ENCODE peak calls at places on chromosomes 2 and 18, in four cellular contexts. One of them, this sample, is unnamed. For H3K4me1 and H3K27me3, the result is how much of the 10 kb centered on the place peaks cover.

GRCh38 chr18:55322176-55322735 is 265.7 kb downstream of the TCF4 start:
- DNase-seq in transverse colon: peak
- DNase-seq in cardiac muscle cell: peak
- DNase-seq in astrocyte: peak
- DNase-seq in this sample: peak

GRCh38 chr18:59700535-59700967 is 3.3 kb upstream of the CCBE1 start:
- DNase-seq in transverse colon: peak
- DNase-seq in cardiac muscle cell: no peak
- DNase-seq in astrocyte: no peak
- DNase-seq in this sample: peak

GRCh38 chr18:5162111-5162510 is 34.9 kb downstream of the AKAIN1 start:
- DNase-seq in transverse colon: no peak
- DNase-seq in cardiac muscle cell: no peak
- DNase-seq in astrocyte: no peak
- DNase-seq in this sample: no peak

GRCh38 chr2:177393381-177393780 is 808 bp downstream of the AGPS start:
- DNase-seq in transverse colon: peak
- DNase-seq in cardiac muscle cell: no peak
- DNase-seq in astrocyte: no peak
- DNase-seq in this sample: no peak

GRCh38 chr2:241726459-241726858 is 8.0 kb upstream of the D2HGDH start:
- DNase-seq in transverse colon: no peak
- DNase-seq in cardiac muscle cell: no peak
- DNase-seq in astrocyte: no peak
- DNase-seq in this sample: no peak

GRCh38 chr18:45106331-45106774 is 425.7 kb downstream of the SETBP1 start:
- DNase-seq in transverse colon: peak
- DNase-seq in cardiac muscle cell: no peak
- DNase-seq in astrocyte: peak
- DNase-seq in this sample: no peak

GRCh38 chr2:150672311-150672710 is 184.8 kb upstream of the RND3 start:
- DNase-seq in transverse colon: no peak
- DNase-seq in cardiac muscle cell: no peak
- DNase-seq in astrocyte: peak
- DNase-seq in this sample: no peak

GRCh38 chr18:37844209-37844970 is 278.8 kb upstream of the CELF4 start:
- DNase-seq in transverse colon: no peak
- DNase-seq in cardiac muscle cell: no peak
- DNase-seq in astrocyte: no peak
- DNase-seq in this sample: no peak

GRCh38 chr2:235255716-235256115 is 238.1 kb upstream of the AGAP1 start:
- DNase-seq in transverse colon: no peak
- DNase-seq in cardiac muscle cell: no peak
- DNase-seq in astrocyte: no peak
- DNase-seq in this sample: no peak

GRCh38 chr2:129741165-129741564 is 238.3 kb upstream of the RAB6C start:
- DNase-seq in transverse colon: no peak
- DNase-seq in cardiac muscle cell: no peak
- DNase-seq in astrocyte: no peak
- DNase-seq in this sample: no peak

GRCh38 chr2:84946204-84947009 is 24.6 kb upstream of the KCMF1 start:
- DNase-seq in transverse colon: peak
- DNase-seq in cardiac muscle cell: no peak
- DNase-seq in astrocyte: peak
- DNase-seq in this sample: no peak

GRCh38 chr2:53778536-53779162 is 8.1 kb downstream of the ASB3 start:
- DNase-seq in transverse colon: no peak
- DNase-seq in cardiac muscle cell: no peak
- DNase-seq in astrocyte: no peak
- DNase-seq in this sample: no peak

GRCh38 chr18:41075212-41075611 is 879.8 kb upstream of the PIK3C3 start:
- DNase-seq in transverse colon: no peak
- DNase-seq in cardiac muscle cell: no peak
- DNase-seq in astrocyte: peak
- DNase-seq in this sample: no peak

GRCh38 chr2:239132786-239133185 is 268.0 kb downstream of the HDAC4 start:
- DNase-seq in transverse colon: no peak
- DNase-seq in cardiac muscle cell: no peak
- DNase-seq in astrocyte: no peak
- DNase-seq in this sample: no peak

GRCh38 chr2:231393149-231394131 is 2.1 kb upstream of the B3GNT7 start:
- DNase-seq in transverse colon: no peak
- DNase-seq in cardiac muscle cell: no peak
- DNase-seq in astrocyte: no peak
- DNase-seq in this sample: no peak

GRCh38 chr2:5868891-5869400 is 176.8 kb downstream of the SOX11 start:
- DNase-seq in transverse colon: no peak
- DNase-seq in cardiac muscle cell: no peak
- DNase-seq in astrocyte: no peak
- DNase-seq in this sample: no peak

GRCh38 chr2:10329880-10330699 is 27.4 kb downstream of the HPCAL1 start:
- DNase-seq in transverse colon: no peak
- DNase-seq in cardiac muscle cell: no peak
- DNase-seq in astrocyte: peak
- DNase-seq in this sample: no peak

DNA sequence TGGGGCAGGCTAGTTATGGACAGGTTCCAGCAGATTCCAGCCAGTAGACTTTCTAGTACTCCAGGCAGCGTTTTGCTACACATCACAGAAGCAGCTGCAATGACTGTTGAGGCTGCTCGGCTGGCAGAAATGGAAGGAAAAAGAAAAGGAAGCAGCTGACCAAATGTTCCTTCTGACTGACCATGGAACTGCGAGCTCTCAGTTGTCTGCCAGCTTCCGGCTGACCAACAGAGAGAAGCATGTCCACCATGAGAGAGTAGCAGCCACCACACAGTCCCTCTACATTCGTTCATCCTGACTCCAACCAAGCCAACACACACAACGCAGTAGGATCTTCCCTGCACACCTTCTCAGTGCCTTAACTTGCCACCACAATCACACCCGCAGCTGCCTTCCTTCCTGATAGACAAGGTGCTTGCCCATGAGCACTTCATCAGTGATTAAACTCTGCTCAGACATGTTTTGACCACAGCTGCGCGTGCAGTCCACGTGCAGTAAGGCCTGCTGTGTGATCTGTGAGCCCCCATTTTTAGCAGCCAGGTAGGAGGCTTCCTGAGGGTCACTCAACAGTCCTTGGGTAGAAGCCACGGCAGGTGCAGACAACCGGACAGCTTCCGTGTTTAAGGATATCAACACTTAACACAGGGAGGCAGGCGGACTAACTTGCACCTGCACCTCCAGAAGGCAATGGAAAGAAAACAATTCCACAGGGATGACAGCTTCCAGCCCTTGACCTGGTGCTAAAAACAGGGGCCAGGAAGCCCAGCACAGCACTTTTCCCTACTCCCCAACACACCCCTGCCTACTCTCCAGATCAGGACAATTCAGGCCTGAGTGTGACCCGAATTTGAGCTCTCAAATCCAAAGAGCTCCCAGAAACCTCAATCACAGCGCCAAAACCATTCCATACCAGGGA is 996 bp downstream of the TGFBRAP1 start:
- DNase-seq in transverse colon: peak
- DNase-seq in cardiac muscle cell: no peak
- DNase-seq in astrocyte: no peak
- DNase-seq in this sample: no peak
- H3K4me1 ChIP-seq in transverse colon: under half
- H3K4me1 ChIP-seq in cardiac muscle cell: under half
- H3K4me1 ChIP-seq in astrocyte: under half
- H3K4me1 ChIP-seq in this sample: under half

DNA sequence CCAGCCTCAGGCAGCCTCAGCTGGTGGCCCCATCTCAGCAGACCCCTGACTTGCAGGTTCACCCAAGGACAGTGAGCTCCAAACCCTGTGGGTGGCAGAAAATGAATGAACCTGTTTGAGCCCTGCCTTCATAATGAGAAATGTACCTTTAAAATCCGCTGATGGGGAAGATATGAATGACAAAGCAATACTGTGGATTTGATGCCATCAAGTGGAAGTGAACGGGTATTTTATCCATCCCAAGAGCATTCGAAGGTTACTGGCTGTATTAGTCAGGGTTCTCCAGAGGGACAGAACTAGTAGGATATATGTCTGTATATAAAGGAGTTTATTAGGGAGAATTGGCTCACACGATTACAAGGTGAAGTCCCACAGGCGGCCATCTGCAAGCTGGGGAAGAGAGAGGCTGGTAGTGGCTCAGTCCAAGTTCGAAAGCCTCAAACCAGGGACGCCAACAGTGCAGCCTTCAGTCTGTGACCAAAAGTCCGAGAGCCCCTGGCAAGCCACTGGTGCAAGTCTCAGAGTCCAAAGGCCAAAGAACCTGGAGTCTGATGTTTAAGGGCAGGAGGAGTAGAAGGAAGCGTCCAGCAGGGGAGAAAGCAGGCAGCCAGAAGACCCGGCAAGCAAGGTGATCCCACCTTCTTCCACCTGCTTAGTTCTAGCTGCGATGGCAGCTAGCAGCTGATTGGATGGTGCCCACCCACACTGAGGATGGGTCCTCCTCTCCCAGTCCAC is 32.1 kb downstream of the TOGARAM2 start:
- DNase-seq in transverse colon: no peak
- DNase-seq in cardiac muscle cell: no peak
- DNase-seq in astrocyte: no peak
- DNase-seq in this sample: no peak
- TF ChIP-seq CTCF in transverse colon: no peak
- TF ChIP-seq CTCF in cardiac muscle cell: no peak
- TF ChIP-seq CTCF in astrocyte: no peak
- TF ChIP-seq CTCF in this sample: no peak

GRCh38 chr2:99710720-99711612 is 221.1 kb upstream of the REV1 start:
- DNase-seq in transverse colon: no peak
- DNase-seq in cardiac muscle cell: peak
- DNase-seq in astrocyte: peak
- DNase-seq in this sample: no peak

GRCh38 chr2:99708231-99708630 is 218.4 kb upstream of the REV1 start:
- DNase-seq in transverse colon: no peak
- DNase-seq in cardiac muscle cell: no peak
- DNase-seq in astrocyte: no peak
- DNase-seq in this sample: peak

GRCh38 chr2:99707592-99707991 is 217.8 kb upstream of the REV1 start:
- DNase-seq in transverse colon: no peak
- DNase-seq in cardiac muscle cell: no peak
- DNase-seq in astrocyte: peak
- DNase-seq in this sample: no peak

GRCh38 chr2:99709229-99709628 is 219.4 kb upstream of the REV1 start:
- DNase-seq in transverse colon: no peak
- DNase-seq in cardiac muscle cell: no peak
- DNase-seq in astrocyte: no peak
- DNase-seq in this sample: no peak

DNA sequence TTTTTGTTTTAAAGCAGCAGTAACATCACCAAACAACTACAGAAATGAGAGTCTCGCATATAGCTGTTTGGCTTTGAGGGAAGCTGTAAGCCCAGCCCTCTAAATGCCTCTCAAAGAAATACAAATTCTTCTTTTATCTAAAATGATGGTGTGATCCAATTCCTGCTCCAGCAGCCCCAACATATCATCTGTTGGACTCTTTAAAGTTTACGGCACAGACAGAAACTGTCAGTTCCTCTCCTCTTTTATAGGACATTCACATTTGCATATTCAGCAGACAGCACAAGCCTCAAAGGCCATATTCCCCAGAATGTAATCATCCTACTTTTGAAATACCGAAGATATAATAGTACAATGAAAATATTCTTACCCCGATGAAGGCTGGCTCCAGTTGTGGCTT is 216.9 kb upstream of the REV1 start:
- DNase-seq in transverse colon: no peak
- DNase-seq in cardiac muscle cell: no peak
- DNase-seq in astrocyte: peak
- DNase-seq in this sample: no peak
- H3K27me3 ChIP-seq in transverse colon: under half
- H3K27me3 ChIP-seq in cardiac muscle cell: under half
- H3K27me3 ChIP-seq in astrocyte: under half
- H3K27me3 ChIP-seq in this sample: under half

GRCh38 chr2:27081984-27082772 is 3.8 kb downstream of the EMILIN1 start:
- DNase-seq in transverse colon: no peak
- DNase-seq in cardiac muscle cell: no peak
- DNase-seq in astrocyte: no peak
- DNase-seq in this sample: no peak
- H3K4me1 ChIP-seq in transverse colon: half or more
- H3K4me1 ChIP-seq in cardiac muscle cell: under half
- H3K4me1 ChIP-seq in astrocyte: half or more
- H3K4me1 ChIP-seq in this sample: under half

GRCh38 chr2:160943429-160943828 is 216.8 kb upstream of the TANK start:
- DNase-seq in transverse colon: no peak
- DNase-seq in cardiac muscle cell: no peak
- DNase-seq in astrocyte: no peak
- DNase-seq in this sample: no peak
- TF ChIP-seq CTCF in transverse colon: no peak
- TF ChIP-seq CTCF in cardiac muscle cell: no peak
- TF ChIP-seq CTCF in astrocyte: no peak
- TF ChIP-seq CTCF in this sample: no peak

GRCh38 chr18:77038182-77038581 is 94.4 kb downstream of the MBP start:
- DNase-seq in transverse colon: no peak
- DNase-seq in cardiac muscle cell: no peak
- DNase-seq in astrocyte: no peak
- DNase-seq in this sample: no peak

GRCh38 chr18:77032121-77032758 is 100.3 kb downstream of the MBP start:
- DNase-seq in transverse colon: no peak
- DNase-seq in cardiac muscle cell: no peak
- DNase-seq in astrocyte: peak
- DNase-seq in this sample: no peak

GRCh38 chr18:77037533-77037932 is 95.0 kb downstream of the MBP start:
- DNase-seq in transverse colon: no peak
- DNase-seq in cardiac muscle cell: no peak
- DNase-seq in astrocyte: no peak
- DNase-seq in this sample: no peak

GRCh38 chr18:77033575-77033974 is 99.0 kb downstream of the MBP start:
- DNase-seq in transverse colon: no peak
- DNase-seq in cardiac muscle cell: no peak
- DNase-seq in astrocyte: no peak
- DNase-seq in this sample: no peak

GRCh38 chr18:77035380-77035779 is 97.2 kb downstream of the MBP start:
- DNase-seq in transverse colon: no peak
- DNase-seq in cardiac muscle cell: no peak
- DNase-seq in astrocyte: no peak
- DNase-seq in this sample: no peak
- H3K27me3 ChIP-seq in transverse colon: under half
- H3K27me3 ChIP-seq in cardiac muscle cell: under half
- H3K27me3 ChIP-seq in astrocyte: under half
- H3K27me3 ChIP-seq in this sample: under half

DNA sequence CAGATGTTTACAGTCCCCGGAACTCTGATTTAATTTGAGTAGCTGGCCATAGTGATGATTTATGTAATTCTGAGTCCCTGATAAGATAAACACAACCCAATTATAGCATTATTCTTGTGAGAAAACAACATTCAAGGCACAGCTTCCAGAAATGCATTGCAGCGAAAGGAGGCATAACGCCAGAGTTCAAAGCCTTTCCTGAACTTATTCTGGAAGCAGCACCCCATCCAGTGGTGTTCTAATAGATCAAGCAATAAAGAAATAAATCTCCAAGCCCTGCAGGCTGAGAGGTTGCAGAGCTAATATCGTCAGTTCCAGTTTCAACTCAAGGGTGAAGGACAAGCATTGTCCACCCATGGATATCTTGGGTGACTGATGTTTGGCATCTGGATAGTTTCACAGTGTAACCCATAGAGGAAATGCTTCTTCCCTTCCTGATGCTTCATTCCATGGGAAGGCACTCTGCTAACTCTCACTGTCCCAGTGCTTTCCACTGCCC is 18.8 kb downstream of the CDH2 start:
- DNase-seq in transverse colon: no peak
- DNase-seq in cardiac muscle cell: peak
- DNase-seq in astrocyte: no peak
- DNase-seq in this sample: no peak
- H3K4me1 ChIP-seq in transverse colon: under half
- H3K4me1 ChIP-seq in cardiac muscle cell: half or more
- H3K4me1 ChIP-seq in astrocyte: under half
- H3K4me1 ChIP-seq in this sample: under half

GRCh38 chr2:42532397-42532796 is 36.0 kb upstream of the MTA3 start:
- DNase-seq in transverse colon: no peak
- DNase-seq in cardiac muscle cell: no peak
- DNase-seq in astrocyte: no peak
- DNase-seq in this sample: no peak
- TF ChIP-seq CTCF in transverse colon: no peak
- TF ChIP-seq CTCF in cardiac muscle cell: no peak
- TF ChIP-seq CTCF in astrocyte: no peak
- TF ChIP-seq CTCF in this sample: no peak